ENCODE peak calls at places on chromosomes 1 and 21, in four cellular contexts. X is IMR-90, F is A549, Q is HepG2. V is an unnamed sample.

GRCh38 chr1:208231929-208232360 is 12.2 kb downstream of the PLXNA2 start:
- DNase-seq in X (peak), Q (no peak), F (no peak), V (no peak)

GRCh38 chr1:36753451-36753850 is 270.7 kb upstream of the CSF3R start:
- DNase-seq in Q (no peak), F (no peak), X (no peak), V (no peak)

GRCh38 chr1:153384996-153385580 is 5.8 kb downstream of the S100A8 start:
- DNase-seq in F (no peak), X (no peak), Q (no peak), V (no peak)

GRCh38 chr1:113783254-113784103 is 24.2 kb upstream of the PHTF1 start:
- DNase-seq in X (peak), F (no peak), Q (no peak), V (no peak)

GRCh38 chr1:81032973-81033425 is 767.7 kb upstream of the ADGRL2 start:
- DNase-seq in Q (no peak), X (no peak), F (no peak), V (no peak)

GRCh38 chr1:95353185-95353584 is 119.2 kb downstream of the RWDD3 start:
- DNase-seq in X (no peak), F (no peak), Q (no peak), V (no peak)

GRCh38 chr1:37288900-37289299 is 185.5 kb upstream of the ZC3H12A start:
- DNase-seq in Q (no peak), X (no peak), F (no peak), V (no peak)

GRCh38 chr1:12552951-12553921 is 64.8 kb downstream of the DHRS3 start:
- DNase-seq in F (no peak), Q (peak), X (no peak), V (peak)

GRCh38 chr1:231924183-231924582 is 297.6 kb downstream of the DISC1 start:
- DNase-seq in F (no peak), Q (no peak), X (no peak), V (no peak)

GRCh38 chr1:206068314-206068713 is 15.3 kb downstream of the RHEX start:
- DNase-seq in F (no peak), X (no peak), Q (no peak), V (no peak)

GRCh38 chr21:26982767-26983166 is 15.9 kb upstream of the ADAMTS5 start:
- DNase-seq in F (no peak), X (peak), Q (no peak), V (no peak)

GRCh38 chr1:84598846-84599741 is 24.9 kb upstream of the CTBS start:
- DNase-seq in X (peak), F (no peak), Q (no peak), V (no peak)

GRCh38 chr1:212485895-212486590 is 53.3 kb downstream of the NENF start:
- DNase-seq in F (peak), Q (peak), X (peak), V (peak)

GRCh38 chr1:59318271-59318865 is 21.5 kb downstream of the FGGY start:
- DNase-seq in Q (no peak), F (no peak), X (no peak), V (no peak)

GRCh38 chr1:16026723-16027484 is 5.1 kb downstream of the CLCNKA start:
- DNase-seq in Q (no peak), X (no peak), F (no peak), V (peak)

GRCh38 chr1:239368436-239369109 is 17.8 kb upstream of the CHRM3 start:
- DNase-seq in Q (no peak), X (no peak), F (no peak), V (no peak)

GRCh38 chr1:109133815-109134214 is 19.9 kb downstream of the ELAPOR1 start:
- DNase-seq in Q (no peak), X (no peak), F (no peak), V (no peak)

GRCh38 chr1:232880354-232880753 is 70.1 kb upstream of the NTPCR start:
- DNase-seq in F (peak), Q (peak), X (peak), V (peak)

GRCh38 chr21:45482899-45483821 is 59.1 kb downstream of the SLC19A1 start:
- DNase-seq in Q (no peak), X (no peak), F (no peak), V (peak)

GRCh38 chr1:239044829-239045228 is 341.5 kb upstream of the CHRM3 start:
- DNase-seq in Q (no peak), X (no peak), F (no peak), V (no peak)

GRCh38 chr1:114216431-114217173 is 62.9 kb upstream of the SYT6 start:
- DNase-seq in X (no peak), F (no peak), Q (no peak), V (no peak)

GRCh38 chr1:111483166-111483565 is 9.4 kb downstream of the C1orf162 start:
- DNase-seq in F (no peak), X (peak), Q (no peak), V (no peak)

GRCh38 chr1:94805912-94806311 is 14.2 kb upstream of the SLC44A3 start:
- DNase-seq in X (peak), F (peak), Q (peak), V (peak)

GRCh38 chr1:53467391-53467790 is 8.2 kb downstream of the DMRTB1 start:
- DNase-seq in F (no peak), X (no peak), Q (no peak), V (no peak)

GRCh38 chr1:26696645-26697440 is 1.0 kb downstream of the ARID1A start:
- DNase-seq in F (no peak), X (no peak), Q (no peak), V (peak)

GRCh38 chr1:204188959-204189639 is 7.2 kb downstream of the KISS1 start:
- DNase-seq in F (no peak), Q (no peak), X (no peak), V (no peak)

GRCh38 chr1:218488986-218489385 is 143.8 kb downstream of the TGFB2 start:
- DNase-seq in Q (no peak), F (peak), X (peak), V (no peak)

GRCh38 chr1:222096883-222097282 is 355.0 kb upstream of the DUSP10 start:
- DNase-seq in Q (no peak), X (peak), F (no peak), V (no peak)

GRCh38 chr1:74505889-74506288 is 6.5 kb downstream of the LRRC53 start:
- DNase-seq in X (no peak), F (no peak), Q (no peak), V (no peak)

GRCh38 chr1:78072216-78072615 is 26.4 kb downstream of the GIPC2 start:
- DNase-seq in Q (no peak), X (no peak), F (no peak), V (no peak)

GRCh38 chr1:32980080-32980479 is 15.5 kb upstream of the RNF19B start:
- DNase-seq in F (no peak), X (no peak), Q (no peak), V (no peak)

GRCh38 chr1:111275079-111275478 is 15.6 kb upstream of the CHIA start:
- DNase-seq in F (peak), X (peak), Q (no peak), V (no peak)

GRCh38 chr1:204431310-204432184 is 19.9 kb upstream of the PPP1R15B start:
- DNase-seq in X (peak), Q (peak), F (peak), V (peak)

GRCh38 chr1:95171270-95172245 is 54.4 kb downstream of the TLCD4 start:
- DNase-seq in X (no peak), Q (no peak), F (no peak), V (no peak)

GRCh38 chr1:2255420-2256369 is 27.6 kb downstream of the SKI start:
- DNase-seq in Q (peak), F (peak), X (peak), V (peak)

GRCh38 chr1:48572632-48573258 is 100.7 kb upstream of the SPATA6 start:
- DNase-seq in X (peak), Q (peak), F (peak), V (peak)
- TF ChIP-seq MAZ in X (no peak), Q (no peak), F (no peak), V (no peak)

GRCh38 chr1:152185544-152186391 is 26.7 kb upstream of the RPTN start:
- DNase-seq in Q (peak), F (peak), X (peak), V (peak)
- TF ChIP-seq MAZ in Q (no peak), F (no peak), X (no peak), V (no peak)

GRCh38 chr21:31418355-31419001 is 74.4 kb upstream of the TIAM1 start:
- DNase-seq in F (no peak), X (no peak), Q (no peak), V (no peak)

GRCh38 chr21:31413698-31414097 is 69.6 kb upstream of the TIAM1 start:
- DNase-seq in F (no peak), X (no peak), Q (no peak), V (no peak)

GRCh38 chr21:31420354-31420753 is 76.3 kb upstream of the TIAM1 start:
- DNase-seq in F (no peak), X (no peak), Q (no peak), V (no peak)

GRCh38 chr21:31414601-31415000 is 70.5 kb upstream of the TIAM1 start:
- DNase-seq in Q (no peak), X (no peak), F (no peak), V (no peak)

GRCh38 chr21:31416465-31416864 is 72.4 kb upstream of the TIAM1 start:
- DNase-seq in Q (no peak), F (no peak), X (no peak), V (no peak)
- TF ChIP-seq MAZ in Q (no peak), F (no peak), X (no peak), V (no peak)

GRCh38 chr1:181711858-181712257 is 228.5 kb downstream of the CACNA1E start:
- DNase-seq in X (no peak), F (no peak), Q (no peak), V (no peak)

GRCh38 chr1:181714428-181714827 is 231.1 kb downstream of the CACNA1E start:
- DNase-seq in Q (no peak), F (no peak), X (no peak), V (no peak)

GRCh38 chr1:181718034-181718433 is 234.7 kb downstream of the CACNA1E start:
- DNase-seq in F (no peak), Q (no peak), X (no peak), V (no peak)

DNA sequence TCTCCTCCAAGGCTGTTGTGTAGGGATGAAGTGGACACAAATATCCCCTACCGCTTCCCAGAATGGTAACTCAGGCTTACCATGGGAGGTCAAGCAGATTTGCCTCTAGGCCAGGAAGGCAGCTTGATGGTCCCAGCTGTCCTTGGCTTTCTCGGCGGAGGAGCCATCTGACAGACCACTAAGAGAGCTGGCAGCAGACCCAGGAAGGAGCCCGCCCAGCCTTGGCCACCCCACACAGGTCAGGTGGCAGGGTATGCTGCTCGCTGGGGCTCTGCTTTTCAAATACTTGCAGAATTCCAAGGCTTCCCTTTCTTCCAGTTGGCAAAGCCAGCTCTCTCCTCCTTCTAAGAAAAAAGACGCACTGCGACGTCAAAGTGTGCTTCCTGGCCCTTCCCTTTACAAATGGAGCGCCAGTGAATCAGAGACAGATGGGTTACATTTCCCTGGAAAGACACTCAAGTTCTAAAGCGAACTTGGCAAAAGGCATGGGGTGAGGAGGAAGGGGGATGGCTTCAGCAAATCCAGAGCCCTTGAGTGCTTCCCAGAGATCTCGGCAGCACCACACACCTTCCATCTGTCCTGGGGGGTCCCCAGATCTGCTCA is 229.4 kb downstream of the CACNA1E start:
- DNase-seq in Q (no peak), F (no peak), X (no peak), V (no peak)
- TF ChIP-seq MAZ in Q (no peak), F (no peak), X (no peak), V (no peak)